ENCODE peak calls at places on chromosomes 1 and 21, in ten cellular contexts. Q is LHCN-M2; R is stimulated activated CD8-positive, alpha-beta memory T cell treated with anti-CD3 and anti-CD28 coated beads, Interleukin-2, amount 100 ng/mL, for 1 hour; V is activated naive CD4-positive, alpha-beta T cell treated with anti-CD3 and anti-CD28 coated beads, Interleukin-2, amount 10 ng/mL, durations not matched to agents 7 days and 5 days; N is NCI-H2171; O is AG09319; J is hepatic stellate cell; C is NCI-H510A treated with DMSO at 0.1 percent for 48 hours; P is WTC11; S is stimulated activated naive CD4-positive, alpha-beta T cell. G is an unnamed sample.

GRCh38 chr1:77925536-77925935 is 37.1 kb downstream of the NEXN start:
- DNase-seq in Q (peak; percentile 40), R (no peak), V (no peak), N (no peak), O (peak; percentile 31), J (peak; percentile 24), C (no peak), P (no peak), S (no peak), G (no peak)

GRCh38 chr1:213761845-213762407 is 225.8 kb upstream of the PROX1 start:
- DNase-seq in Q (no peak), R (no peak), V (peak; percentile 54), N (no peak), O (no peak), J (no peak), C (no peak), P (peak; percentile 13), S (no peak), G (no peak)

GRCh38 chr1:83900530-83900929 is 98.4 kb downstream of the TTLL7 start:
- DNase-seq in Q (peak; percentile 64), R (no peak), V (no peak), N (no peak), O (no peak), J (no peak), C (no peak), P (no peak), S (no peak), G (no peak)

GRCh38 chr1:844472-845026 is 79.2 kb upstream of the SAMD11 start:
- DNase-seq in Q (no peak), R (no peak), V (peak; percentile 72), N (no peak), O (no peak), J (no peak), C (no peak), P (peak; percentile 25), S (no peak), G (no peak)

GRCh38 chr1:111471012-111471411 is 2.8 kb upstream of the C1orf162 start:
- DNase-seq in Q (no peak), R (peak; percentile 30), V (peak; percentile 84), N (no peak), O (no peak), J (no peak), C (no peak), P (no peak), S (peak; percentile 51), G (peak; percentile 41)

GRCh38 chr21:41236361-41236973 is 68.5 kb downstream of the BACE2 start:
- DNase-seq in Q (no peak), R (no peak), V (no peak), N (no peak), O (no peak), J (no peak), C (no peak), P (no peak), S (no peak), G (no peak)

GRCh38 chr1:223872308-223872878 is 26.6 kb upstream of the TP53BP2 start:
- DNase-seq in Q (no peak), R (no peak), V (no peak), N (no peak), O (peak; percentile 7), J (no peak), C (no peak), P (no peak), S (no peak), G (no peak)

GRCh38 chr1:13751458-13751871 is 51.5 kb downstream of the PRDM2 start:
- DNase-seq in Q (peak; percentile 57), R (no peak), V (no peak), N (no peak), O (no peak), J (no peak), C (no peak), P (no peak), S (no peak), G (no peak)

GRCh38 chr1:108583757-108584156 is 23.9 kb downstream of the EEIG2 start:
- DNase-seq in Q (peak; percentile 48), R (no peak), V (no peak), N (peak; percentile 48), O (no peak), J (no peak), C (peak; percentile 48), P (no peak), S (no peak), G (no peak)

GRCh38 chr1:32111789-32112188 is 3.9 kb downstream of the KPNA6 start:
- DNase-seq in Q (no peak), R (no peak), V (no peak), N (no peak), O (no peak), J (no peak), C (no peak), P (no peak), S (no peak), G (no peak)

GRCh38 chr1:225915538-225915991 is 8.5 kb downstream of the PYCR2 start:
- DNase-seq in Q (no peak), R (no peak), V (no peak), N (peak; percentile 80), O (no peak), J (no peak), C (peak; percentile 37), P (no peak), S (no peak), G (no peak)

GRCh38 chr1:2356911-2357845 is 34.2 kb downstream of the MORN1 start:
- DNase-seq in Q (no peak), R (no peak), V (no peak), N (no peak), O (no peak), J (no peak), C (no peak), P (no peak), S (no peak), G (no peak)

GRCh38 chr1:101440484-101440883 is 203.7 kb downstream of the S1PR1 start:
- DNase-seq in Q (no peak), R (no peak), V (no peak), N (no peak), O (no peak), J (no peak), C (no peak), P (no peak), S (no peak), G (no peak)

GRCh38 chr1:54384921-54385726 is 21.1 kb downstream of the SSBP3 start:
- DNase-seq in Q (peak; percentile 49), R (no peak), V (no peak), N (no peak), O (no peak), J (peak; percentile 69), C (no peak), P (no peak), S (no peak), G (no peak)

GRCh38 chr1:71857862-71858261 is 424.5 kb downstream of the NEGR1 start:
- DNase-seq in Q (peak; percentile 43), R (no peak), V (no peak), N (no peak), O (no peak), J (no peak), C (no peak), P (no peak), S (no peak), G (no peak)

GRCh38 chr21:44999428-44999971 is 59.7 kb downstream of the SLX9 start:
- DNase-seq in Q (no peak), R (no peak), V (no peak), N (no peak), O (no peak), J (no peak), C (no peak), P (no peak), S (no peak), G (no peak)

GRCh38 chr1:227892930-227893695 is 54.6 kb downstream of the WNT9A start:
- DNase-seq in Q (no peak), R (no peak), V (peak; percentile 19), N (no peak), O (no peak), J (no peak), C (no peak), P (no peak), S (no peak), G (no peak)

GRCh38 chr21:41741253-41742072 is 25.4 kb downstream of the RIPK4 start:
- DNase-seq in Q (no peak), R (no peak), V (no peak), N (no peak), O (no peak), J (no peak), C (no peak), P (no peak), S (no peak), G (no peak)

GRCh38 chr1:201279313-201279712 is 4.0 kb upstream of the PKP1 start:
- DNase-seq in Q (no peak), R (no peak), V (no peak), N (no peak), O (no peak), J (no peak), C (no peak), P (no peak), S (no peak), G (no peak)

GRCh38 chr1:77888429-77889239 is at the start of gene NEXN:
- DNase-seq in Q (peak; percentile 89), R (no peak), V (peak; percentile 24), N (no peak), O (peak; percentile 28), J (peak; percentile 77), C (peak; percentile 59), P (peak; percentile 79), S (no peak), G (no peak)

GRCh38 chr1:37677808-37678207 is 14.5 kb upstream of the CDCA8 start:
- DNase-seq in Q (no peak), R (no peak), V (no peak), N (no peak), O (no peak), J (no peak), C (no peak), P (no peak), S (no peak), G (no peak)

GRCh38 chr21:43733529-43734071 is 14.7 kb downstream of the PDXK start:
- DNase-seq in Q (peak; percentile 80), R (no peak), V (no peak), N (peak; percentile 39), O (no peak), J (no peak), C (no peak), P (no peak), S (no peak), G (no peak)

GRCh38 chr1:5744911-5745431 is 247.3 kb downstream of the NPHP4 start:
- DNase-seq in Q (no peak), R (no peak), V (no peak), N (no peak), O (no peak), J (no peak), C (no peak), P (no peak), S (no peak), G (no peak)

GRCh38 chr1:2392071-2392442 is 416 bp downstream of the RER1 start:
- DNase-seq in Q (no peak), R (no peak), V (no peak), N (no peak), O (no peak), J (peak; percentile 54), C (no peak), P (no peak), S (no peak), G (no peak)

GRCh38 chr1:29620631-29621030 is 384.3 kb downstream of the PTPRU start:
- DNase-seq in Q (no peak), R (no peak), V (no peak), N (no peak), O (no peak), J (no peak), C (no peak), P (no peak), S (no peak), G (no peak)